ENCODE peak calls at places on chromosomes 5 and 9, in four cellular contexts. Y is GM12892, Z is K562, W is GM12891. Q is an unnamed sample.

GRCh38 chr5:78295035-78295961 is 800 bp upstream of the AP3B1 start:
- DNase-seq in Y (peak), Z (peak), W (peak), Q (peak)

GRCh38 chr9:6239048-6239461 is 23.4 kb downstream of the IL33 start:
- DNase-seq in Y (no peak), Z (no peak), W (no peak), Q (peak)

GRCh38 chr5:98518754-98519153 is 254.7 kb upstream of the RGMB start:
- DNase-seq in Y (no peak), Z (no peak), W (no peak), Q (no peak)

GRCh38 chr9:137411260-137411659 is 11.7 kb downstream of the EXD3 start:
- DNase-seq in Y (no peak), Z (no peak), W (no peak), Q (no peak)

GRCh38 chr9:99307846-99308245 is 85.8 kb downstream of the SEC61B start:
- DNase-seq in Y (no peak), Z (no peak), W (no peak), Q (no peak)

GRCh38 chr5:143200781-143201398 is 202.6 kb downstream of the NR3C1 start:
- DNase-seq in Y (no peak), Z (peak), W (no peak), Q (no peak)

GRCh38 chr9:14618851-14619250 is 74.4 kb downstream of the ZDHHC21 start:
- DNase-seq in Y (no peak), Z (no peak), W (no peak), Q (no peak)

GRCh38 chr9:94632736-94633135 is 6.6 kb downstream of the FBP1 start:
- DNase-seq in Y (no peak), Z (no peak), W (no peak), Q (no peak)

GRCh38 chr9:120265791-120266190 is 314.2 kb downstream of the CDK5RAP2 start:
- DNase-seq in Y (no peak), Z (no peak), W (no peak), Q (no peak)

GRCh38 chr5:63228154-63228553 is 649.5 kb downstream of the LRRC70 start:
- DNase-seq in Y (no peak), Z (no peak), W (no peak), Q (no peak)

GRCh38 chr5:59164041-59164830 is 581.4 kb downstream of the RAB3C start:
- DNase-seq in Y (no peak), Z (no peak), W (no peak), Q (no peak)

GRCh38 chr5:58582004-58582403 is 871 bp upstream of the RAB3C start:
- DNase-seq in Y (no peak), Z (no peak), W (no peak), Q (no peak)

GRCh38 chr9:133194597-133194996 is 14.5 kb downstream of the OBP2B start:
- DNase-seq in Y (no peak), Z (no peak), W (no peak), Q (no peak)

GRCh38 chr5:102958481-102959011 is 161.4 kb downstream of the GIN1 start:
- DNase-seq in Y (no peak), Z (no peak), W (no peak), Q (no peak)
- TF ChIP-seq TAF1 in Y (no peak), Z (no peak), W (no peak), Q (no peak)

GRCh38 chr5:40716590-40716989 is 36.9 kb downstream of the PTGER4 start:
- DNase-seq in Y (no peak), Z (no peak), W (no peak), Q (no peak)

GRCh38 chr5:40716000-40716399 is 36.3 kb downstream of the PTGER4 start:
- DNase-seq in Y (no peak), Z (no peak), W (no peak), Q (no peak)

GRCh38 chr5:40720071-40720470 is 35.7 kb downstream of the TTC33 start:
- DNase-seq in Y (no peak), Z (no peak), W (no peak), Q (no peak)

GRCh38 chr5:40717281-40717680 is 37.6 kb downstream of the PTGER4 start:
- DNase-seq in Y (no peak), Z (no peak), W (no peak), Q (no peak)
- TF ChIP-seq TAF1 in Y (no peak), Z (no peak), W (no peak), Q (no peak)

GRCh38 chr5:7592910-7593309 is 197.0 kb downstream of the ADCY2 start:
- DNase-seq in Y (no peak), Z (peak), W (no peak), Q (no peak)
- TF ChIP-seq TAF1 in Y (no peak), Z (no peak), W (no peak), Q (no peak)

GRCh38 chr5:93328833-93329232 is 252.2 kb downstream of the NR2F1-AS1 start:
- DNase-seq in Y (no peak), Z (no peak), W (no peak), Q (no peak)
- TF ChIP-seq TAF1 in Y (no peak), Z (no peak), W (no peak), Q (no peak)

Q was measured in HepG2.